ENCODE peak calls at places on chromosomes 5 and 9, in seven cellular contexts. R is tibial artery; K is foreskin keratinocyte; S is CD4-positive, CD25-positive, alpha-beta regulatory T cell; T is lung; W is lower lobe of right lung; B is left lung. Q is an unnamed sample.

GRCh38 chr5:76000586-76000985 is 82.6 kb upstream of the SV2C start:
- DNase-seq in R (no peak), K (no peak), S (no peak), T (no peak), W (no peak), B (no peak), Q (no peak)

GRCh38 chr5:72209515-72210115 is 102.3 kb downstream of the MAP1B start:
- DNase-seq in R (no peak), K (peak; percentile 83), S (no peak), T (no peak), W (no peak), B (no peak), Q (peak; percentile 58)

GRCh38 chr5:135364416-135365262 is 34.4 kb downstream of the MACROH2A1 start:
- DNase-seq in R (no peak), K (no peak), S (no peak), T (no peak), W (no peak), B (no peak), Q (no peak)

GRCh38 chr9:104968025-104968982 is 40.3 kb upstream of the ABCA1 start:
- DNase-seq in R (peak; percentile 96), K (peak; percentile 74), S (peak; percentile 94), T (peak; percentile 85), W (peak; percentile 92), B (peak; percentile 90), Q (no peak)

GRCh38 chr5:98906756-98907355 is 22.0 kb downstream of the CHD1 start:
- DNase-seq in R (no peak), K (peak; percentile 29), S (no peak), T (no peak), W (no peak), B (no peak), Q (no peak)

GRCh38 chr9:15403155-15403554 is 19.5 kb upstream of the SNAPC3 start:
- DNase-seq in R (no peak), K (no peak), S (peak; percentile 58), T (no peak), W (no peak), B (no peak), Q (no peak)

GRCh38 chr9:128120741-128121465 is 6.6 kb downstream of the PTGES2 start:
- DNase-seq in R (peak; percentile 61), K (no peak), S (no peak), T (no peak), W (peak; percentile 39), B (no peak), Q (no peak)

GRCh38 chr5:96054272-96055030 is 92.8 kb upstream of the ELL2 start:
- DNase-seq in R (no peak), K (no peak), S (no peak), T (no peak), W (no peak), B (no peak), Q (no peak)

GRCh38 chr9:113973963-113974413 is 97.9 kb downstream of the ZNF618 start:
- DNase-seq in R (no peak), K (peak; percentile 23), S (no peak), T (peak; percentile 49), W (no peak), B (no peak), Q (no peak)

GRCh38 chr9:122095010-122095767 is 2.1 kb upstream of the TTLL11 start:
- DNase-seq in R (peak; percentile 54), K (peak; percentile 51), S (peak; percentile 76), T (peak; percentile 41), W (no peak), B (no peak), Q (no peak)

GRCh38 chr5:143445726-143446125 is 42.2 kb upstream of the NR3C1 start:
- DNase-seq in R (no peak), K (no peak), S (no peak), T (no peak), W (no peak), B (no peak), Q (no peak)

GRCh38 chr9:111913159-111913558 is 16.5 kb downstream of the UGCG start:
- DNase-seq in R (no peak), K (no peak), S (peak; percentile 21), T (no peak), W (no peak), B (no peak), Q (no peak)

GRCh38 chr9:19490269-19490668 is 81.5 kb downstream of the ACER2 start:
- DNase-seq in R (no peak), K (no peak), S (no peak), T (no peak), W (no peak), B (no peak), Q (no peak)

GRCh38 chr9:107732781-107733529 is 243.4 kb upstream of the KLF4 start:
- DNase-seq in R (peak; percentile 80), K (peak; percentile 64), S (no peak), T (no peak), W (no peak), B (no peak), Q (no peak)

GRCh38 chr9:68619636-68620035 is 79.0 kb upstream of the TMEM252 start:
- DNase-seq in R (no peak), K (no peak), S (no peak), T (no peak), W (no peak), B (no peak), Q (no peak)

GRCh38 chr5:53362521-53362941 is 117.9 kb upstream of the FST start:
- DNase-seq in R (no peak), K (peak; percentile 100), S (no peak), T (peak; percentile 31), W (no peak), B (no peak), Q (peak; percentile 98)

GRCh38 chr9:110521211-110521610 is 58.3 kb downstream of the SVEP1 start:
- DNase-seq in R (no peak), K (peak; percentile 43), S (no peak), T (no peak), W (no peak), B (no peak), Q (peak; percentile 5)

GRCh38 chr9:17988489-17988888 is 409.6 kb downstream of the SH3GL2 start:
- DNase-seq in R (no peak), K (no peak), S (no peak), T (no peak), W (no peak), B (no peak), Q (no peak)

DNA sequence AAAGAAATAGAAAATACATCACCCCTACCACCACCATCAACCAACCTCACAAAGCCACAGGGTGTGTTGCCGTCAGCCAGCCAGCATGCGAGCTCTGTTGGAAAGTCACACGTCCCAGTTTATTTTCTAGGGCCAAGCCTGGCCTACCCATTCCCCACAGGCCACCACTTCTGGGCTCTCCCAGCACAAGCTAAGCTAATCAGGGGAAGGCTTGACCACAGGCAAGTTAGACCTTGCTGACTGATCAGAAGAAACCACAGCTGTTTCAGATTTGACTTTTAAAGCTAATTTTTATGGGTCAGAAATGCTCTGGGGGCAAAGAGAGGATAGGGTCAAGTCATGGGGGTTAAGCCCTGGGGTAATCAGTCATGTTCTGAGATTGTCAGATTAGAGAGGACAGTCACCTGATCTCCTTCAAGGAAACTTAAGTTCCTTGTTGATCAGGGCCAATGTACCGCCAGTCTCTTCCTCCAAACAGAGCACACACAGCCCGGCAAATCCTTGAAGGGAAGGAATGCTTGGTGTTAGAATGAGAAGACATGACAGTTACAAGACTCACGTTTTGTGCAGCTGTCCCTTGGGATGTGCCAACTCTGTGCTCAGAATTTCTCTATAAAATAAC is 7.6 kb downstream of the SHB start:
- DNase-seq in R (no peak), K (no peak), S (no peak), T (no peak), W (no peak), B (peak; percentile 32), Q (no peak)
- H3K27ac ChIP-seq in R (peak overlapping the region; percentile 98), K (no peak overlapping the region), S (no peak overlapping the region), T (peak overlapping the region; percentile 49), W (no peak overlapping the region), B (no peak overlapping the region), Q (no peak overlapping the region)

GRCh38 chr9:84670106-84670800 is 724 bp downstream of the NTRK2 start:
- DNase-seq in R (peak; percentile 70), K (no peak), S (no peak), T (no peak), W (no peak), B (no peak), Q (no peak)

GRCh38 chr9:84669008-84669292 is 579 bp upstream of the NTRK2 start:
- DNase-seq in R (no peak), K (no peak), S (no peak), T (no peak), W (no peak), B (no peak), Q (no peak)

GRCh38 chr9:84669293-84670105 is at the start of gene NTRK2:
- DNase-seq in R (peak; percentile 73), K (peak; percentile 59), S (peak; percentile 13), T (no peak), W (no peak), B (no peak), Q (no peak)

GRCh38 chr9:84671651-84672467 is 2.3 kb downstream of the NTRK2 start:
- DNase-seq in R (no peak), K (peak; percentile 29), S (no peak), T (no peak), W (no peak), B (no peak), Q (no peak)

GRCh38 chr9:84670801-84671153 is 1.2 kb downstream of the NTRK2 start:
- DNase-seq in R (no peak), K (no peak), S (no peak), T (no peak), W (no peak), B (no peak), Q (no peak)
- H3K27ac ChIP-seq in R (peak overlapping the region; percentile 91), K (no peak overlapping the region), S (no peak overlapping the region), T (no peak overlapping the region), W (no peak overlapping the region), B (no peak overlapping the region), Q (no peak overlapping the region)

GRCh38 chr9:129143461-129143927 is 32.3 kb downstream of the PTPA start:
- DNase-seq in R (peak; percentile 78), K (no peak), S (no peak), T (peak; percentile 57), W (peak; percentile 66), B (peak; percentile 63), Q (no peak)
- H3K27ac ChIP-seq in R (peak overlapping the region; percentile 99), K (no peak overlapping the region), S (no peak overlapping the region), T (peak overlapping the region; percentile 91), W (peak overlapping the region; percentile 100), B (peak overlapping the region; percentile 100), Q (peak overlapping the region; percentile 100)

GRCh38 chr5:93577807-93578178 is 3.2 kb downstream of the NR2F1-AS1 start:
- DNase-seq in R (no peak), K (no peak), S (no peak), T (no peak), W (no peak), B (no peak), Q (no peak)

GRCh38 chr5:93578179-93578812 is 2.7 kb downstream of the NR2F1-AS1 start:
- DNase-seq in R (no peak), K (no peak), S (no peak), T (no peak), W (no peak), B (no peak), Q (no peak)

GRCh38 chr5:93578813-93579560 is 2.0 kb downstream of the NR2F1-AS1 start:
- DNase-seq in R (no peak), K (no peak), S (no peak), T (no peak), W (peak; percentile 62), B (no peak), Q (no peak)

GRCh38 chr5:93580387-93581100 is 475 bp downstream of the NR2F1-AS1 start:
- DNase-seq in R (no peak), K (peak; percentile 47), S (no peak), T (no peak), W (peak; percentile 51), B (no peak), Q (no peak)

GRCh38 chr5:93579561-93580386 is 1.2 kb downstream of the NR2F1-AS1 start:
- DNase-seq in R (no peak), K (peak; percentile 42), S (no peak), T (no peak), W (peak; percentile 57), B (no peak), Q (no peak)
- H3K27ac ChIP-seq in R (peak overlapping the region; percentile 46), K (no peak overlapping the region), S (no peak overlapping the region), T (peak overlapping the region; percentile 92), W (peak overlapping the region; percentile 89), B (peak overlapping the region; percentile 92), Q (no peak overlapping the region)

Q was measured in epithelial cell of prostate.